ENCODE peak calls at places on chromosomes 16 and 17, in eight cellular contexts. J, O, R, N, P, C, T and Y are unnamed samples.

GRCh38 chr17:58084317-58084981 is 1.2 kb downstream of the DYNLL2 start:
- DNase-seq in T (peak), C (peak), J (no peak), N (peak), P (no peak), O (no peak), R (peak), Y (peak)

GRCh38 chr17:79915850-79916430 is 76.7 kb upstream of the CBX4 start:
- DNase-seq in P (no peak), T (peak), R (no peak), J (peak), C (no peak), O (no peak), N (no peak), Y (peak)

GRCh38 chr17:16288860-16289571 is 64.3 kb downstream of the CENPV start:
- DNase-seq in C (no peak), P (no peak), R (no peak), J (peak), T (no peak), N (no peak), O (no peak), Y (peak)

GRCh38 chr17:17361543-17362511 is 58.7 kb downstream of the NT5M start:
- DNase-seq in T (no peak), R (peak), C (peak), O (peak), N (peak), P (no peak), J (no peak), Y (no peak)

GRCh38 chr16:23110257-23110899 is 38.9 kb downstream of the USP31 start:
- DNase-seq in R (no peak), N (no peak), C (no peak), J (no peak), O (no peak), T (no peak), P (no peak), Y (no peak)

GRCh38 chr17:78899361-78900260 is 3.4 kb downstream of the CEP295NL start:
- DNase-seq in R (no peak), J (no peak), P (no peak), T (no peak), O (no peak), N (no peak), C (no peak), Y (no peak)

GRCh38 chr17:67107811-67108210 is 63.5 kb downstream of the CACNG1 start:
- DNase-seq in C (no peak), N (no peak), T (no peak), O (no peak), P (no peak), R (no peak), J (no peak), Y (no peak)

GRCh38 chr16:28301620-28302019 is 9.3 kb downstream of the SBK1 start:
- DNase-seq in J (no peak), N (no peak), O (no peak), T (no peak), C (no peak), R (no peak), P (no peak), Y (no peak)

GRCh38 chr16:1499756-1500464 is 6.8 kb downstream of the TELO2 start:
- DNase-seq in R (no peak), T (no peak), P (no peak), C (no peak), O (no peak), J (no peak), N (no peak), Y (no peak)

GRCh38 chr17:49223517-49224197 is 6.9 kb downstream of the PHOSPHO1 start:
- DNase-seq in J (peak), N (no peak), O (no peak), C (peak), P (peak), R (peak), T (peak), Y (peak)

GRCh38 chr16:48432136-48432535 is 46.9 kb upstream of the SIAH1 start:
- DNase-seq in O (no peak), P (no peak), C (no peak), N (no peak), J (no peak), T (no peak), R (no peak), Y (no peak)

GRCh38 chr17:67125924-67126323 is 81.6 kb downstream of the CACNG1 start:
- DNase-seq in T (no peak), R (no peak), N (no peak), C (no peak), P (no peak), O (no peak), J (no peak), Y (no peak)

GRCh38 chr16:87278191-87279093 is 38.8 kb downstream of the C16orf95 start:
- DNase-seq in J (peak), R (peak), N (peak), O (peak), T (peak), P (peak), C (peak), Y (peak)

GRCh38 chr17:62628845-62629555 is 1.5 kb downstream of the MRC2 start:
- DNase-seq in C (no peak), N (no peak), T (no peak), J (peak), O (no peak), P (no peak), R (peak), Y (no peak)

GRCh38 chr17:61684172-61684571 is 93.2 kb upstream of the NACA2 start:
- DNase-seq in T (no peak), O (no peak), P (no peak), R (no peak), C (no peak), J (no peak), N (no peak), Y (no peak)

GRCh38 chr17:47945080-47945479 is 3.7 kb downstream of the PNPO start:
- DNase-seq in N (no peak), T (no peak), C (no peak), P (no peak), R (peak), J (no peak), O (no peak), Y (no peak)

GRCh38 chr16:9259914-9260608 is 168.6 kb downstream of the HAPSTR1 start:
- DNase-seq in R (no peak), N (no peak), O (no peak), T (no peak), J (no peak), P (no peak), C (peak), Y (no peak)

GRCh38 chr17:81256616-81257015 is 17.5 kb downstream of the NDUFAF8 start:
- DNase-seq in P (no peak), R (no peak), N (no peak), T (peak), C (no peak), O (no peak), J (peak), Y (no peak)

GRCh38 chr16:89031715-89032659 is 55.0 kb upstream of the CBFA2T3 start:
- DNase-seq in C (no peak), N (no peak), R (no peak), T (no peak), J (no peak), P (no peak), O (peak), Y (no peak)

GRCh38 chr17:77779711-77780539 is 178.6 kb upstream of the TNRC6C start:
- DNase-seq in N (no peak), C (no peak), O (no peak), J (no peak), R (no peak), P (no peak), T (no peak), Y (no peak)

GRCh38 chr16:77805403-77805802 is 17.0 kb downstream of the VAT1L start:
- DNase-seq in T (no peak), J (no peak), P (no peak), R (no peak), N (no peak), O (no peak), C (peak), Y (no peak)

GRCh38 chr16:89672177-89672941 is 14.1 kb upstream of the CDK10 start:
- DNase-seq in P (no peak), C (no peak), N (no peak), O (no peak), J (no peak), R (no peak), T (no peak), Y (no peak)

GRCh38 chr17:28475151-28475900 is 1.9 kb downstream of the SLC13A2 start:
- DNase-seq in N (no peak), J (no peak), C (no peak), O (peak), R (no peak), P (no peak), T (no peak), Y (no peak)

GRCh38 chr17:75530837-75531723 is 5.6 kb downstream of the LLGL2 start:
- DNase-seq in P (no peak), J (no peak), T (no peak), R (no peak), N (no peak), O (no peak), C (no peak), Y (no peak)

GRCh38 chr17:17350491-17351355 is 47.5 kb downstream of the NT5M start:
- DNase-seq in O (peak), R (no peak), P (no peak), C (peak), N (no peak), T (peak), J (peak), Y (no peak)

GRCh38 chr17:49437696-49438438 is 23.2 kb upstream of the PHB1 start:
- DNase-seq in T (no peak), P (no peak), R (no peak), C (no peak), J (no peak), O (peak), N (no peak), Y (no peak)

GRCh38 chr16:87829988-87830672 is 39.2 kb downstream of the SLC7A5 start:
- DNase-seq in O (no peak), P (no peak), J (no peak), N (no peak), T (no peak), C (no peak), R (no peak), Y (no peak)

GRCh38 chr17:42275527-42276358 is 448 bp downstream of the STAT5B start:
- DNase-seq in J (peak), R (peak), O (no peak), T (no peak), N (no peak), C (peak), P (no peak), Y (peak)
- TF ChIP-seq POLR2A in J (peak), R (no peak), O (no peak), T (no peak), N (no peak), C (no peak), P (no peak), Y (peak)

DNA sequence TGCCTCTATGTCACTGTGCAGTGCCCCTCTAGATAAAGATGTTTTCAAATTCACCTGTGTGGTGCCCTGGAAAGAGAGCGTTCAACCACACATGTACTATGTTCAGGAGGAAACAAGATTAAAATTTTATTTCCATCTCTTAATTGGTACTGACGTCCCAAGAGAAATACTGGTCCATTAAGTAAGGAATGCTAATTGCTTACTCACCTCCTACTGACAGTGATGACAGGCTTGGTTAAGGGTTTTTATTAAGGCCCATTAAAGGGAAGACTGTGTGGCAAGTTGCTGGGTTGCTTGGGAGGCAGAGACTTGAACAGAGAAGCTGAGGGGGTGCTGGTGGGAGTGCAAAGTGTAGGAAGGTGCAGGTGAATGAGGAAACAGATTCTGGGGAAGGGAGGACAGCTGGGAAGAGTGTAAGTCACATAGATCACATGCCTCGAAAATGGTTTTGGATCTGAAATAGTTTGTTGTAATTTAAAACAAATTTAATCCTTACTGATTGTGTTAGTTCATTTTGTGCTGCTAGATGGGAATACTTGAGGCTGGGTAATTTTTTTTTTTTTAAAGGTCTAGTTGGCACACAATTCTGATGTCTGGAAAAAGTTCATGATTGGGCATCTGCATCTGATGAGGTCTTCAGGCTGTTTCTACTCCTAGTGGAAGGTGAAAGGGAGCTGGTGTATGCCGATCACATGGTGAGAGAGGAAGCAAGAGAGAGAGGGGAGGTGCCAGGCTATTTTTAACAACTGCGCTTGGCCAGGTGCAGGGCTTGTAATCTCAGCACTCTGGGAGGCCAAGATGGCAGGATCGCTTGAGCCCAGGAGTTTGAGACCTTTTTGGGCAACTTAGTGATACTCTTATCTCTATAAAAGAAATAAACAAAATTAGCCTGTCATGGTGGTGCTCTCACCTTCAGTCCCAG is 140.5 kb downstream of the CACNG3 start:
- DNase-seq in R (no peak), O (no peak), P (no peak), J (no peak), C (no peak), N (no peak), T (no peak), Y (no peak)
- TF ChIP-seq POLR2A in R (no peak), O (no peak), P (no peak), J (no peak), C (no peak), N (no peak), T (no peak), Y (no peak)

GRCh38 chr17:82270651-82271050 is 2.8 kb downstream of the CSNK1D start:
- DNase-seq in C (no peak), O (no peak), J (no peak), P (no peak), R (no peak), T (no peak), N (no peak), Y (no peak)

GRCh38 chr17:82271401-82271800 is 2.1 kb downstream of the CSNK1D start:
- DNase-seq in T (no peak), N (no peak), R (no peak), O (no peak), P (no peak), C (no peak), J (no peak), Y (no peak)

GRCh38 chr17:82267575-82268379 is 5.7 kb downstream of the CSNK1D start:
- DNase-seq in P (peak), T (peak), J (peak), R (peak), C (peak), O (peak), N (peak), Y (peak)

GRCh38 chr17:82269138-82269881 is 4.2 kb downstream of the CSNK1D start:
- DNase-seq in P (no peak), O (no peak), C (no peak), R (no peak), T (no peak), N (no peak), J (no peak), Y (no peak)

DNA sequence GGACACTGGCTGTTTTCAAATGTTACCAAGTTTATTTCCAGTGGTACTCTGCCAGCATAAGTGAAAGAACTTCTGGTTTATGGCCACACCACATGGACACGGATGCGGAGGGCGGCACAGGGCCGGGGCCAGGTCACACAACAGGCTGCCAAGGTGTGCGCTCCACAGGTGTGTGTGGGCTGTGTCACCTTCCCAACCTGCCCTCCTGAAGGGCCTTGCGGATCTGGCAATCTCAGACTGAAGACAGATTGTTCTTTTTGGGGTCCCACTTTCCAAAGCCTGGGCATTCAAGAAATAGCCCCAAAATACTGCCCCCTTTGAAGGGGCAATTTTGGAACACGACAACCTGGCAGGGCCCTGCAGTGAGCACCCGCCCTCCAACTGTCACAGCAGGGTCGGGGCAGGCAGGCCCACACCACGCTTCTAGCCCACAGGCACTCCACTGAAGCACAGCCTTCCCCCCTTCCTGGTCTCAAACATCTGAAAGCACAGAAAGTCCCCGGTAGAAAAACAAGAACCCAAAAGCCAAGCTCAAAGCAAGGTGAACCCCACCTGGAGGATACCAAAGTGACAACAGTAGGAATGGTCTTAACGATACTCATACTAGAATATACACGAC is 3.5 kb downstream of the CSNK1D start:
- DNase-seq in T (no peak), N (no peak), C (no peak), J (no peak), R (no peak), P (no peak), O (no peak), Y (no peak)
- TF ChIP-seq POLR2A in T (no peak), N (no peak), C (no peak), J (no peak), R (no peak), P (no peak), O (no peak), Y (no peak)

DNA sequence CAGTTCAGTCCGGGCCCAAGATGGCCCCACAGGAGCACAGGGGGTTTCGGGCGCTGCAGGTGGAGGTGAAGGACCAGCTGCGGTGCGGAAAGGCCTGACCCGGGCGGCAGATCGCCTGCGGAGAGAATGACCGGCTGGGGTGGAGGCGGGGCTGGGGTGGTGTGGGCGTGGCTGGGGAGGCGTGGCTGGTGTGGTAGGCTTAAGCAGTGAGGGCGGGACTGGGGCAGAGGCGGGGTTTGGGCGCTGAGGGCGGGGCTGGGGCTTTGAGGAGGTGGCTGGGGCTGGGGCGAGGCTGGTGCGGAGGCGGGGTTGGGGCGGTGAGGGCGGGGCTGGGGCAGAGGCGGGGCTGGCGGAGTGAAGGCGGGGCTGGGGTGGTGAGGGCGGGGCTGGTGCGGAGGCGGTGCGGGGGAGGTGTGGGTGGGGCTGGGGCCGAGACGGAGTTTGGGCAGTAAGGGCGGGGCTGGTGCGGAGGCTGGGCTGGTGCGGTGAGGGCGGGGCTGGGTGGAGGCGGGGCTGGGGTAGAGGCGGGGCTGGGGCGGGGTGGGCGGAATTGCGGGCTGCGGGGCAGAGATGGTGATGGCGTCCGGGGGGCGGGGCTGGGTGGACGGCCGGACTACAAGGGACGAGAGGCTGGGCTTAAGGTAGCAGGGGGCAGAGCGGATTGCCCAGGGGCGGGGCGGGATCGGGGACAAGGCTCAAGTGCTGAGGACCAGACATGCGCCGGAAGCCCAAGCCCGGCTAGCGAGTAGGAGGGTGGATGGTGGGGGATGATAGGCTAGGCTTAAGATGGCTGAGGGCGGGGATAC is 9.9 kb upstream of the GSDMA start:
- DNase-seq in T (peak), C (peak), R (peak), J (peak), N (peak), P (peak), O (peak), Y (peak)
- TF ChIP-seq POLR2A in T (peak), C (peak), R (peak), J (no peak), N (peak), P (no peak), O (no peak), Y (no peak)

GRCh38 chr17:21200590-21201301 is 13.2 kb downstream of the TMEM11 start:
- DNase-seq in C (no peak), J (no peak), O (no peak), P (no peak), R (no peak), T (no peak), N (no peak), Y (no peak)
- TF ChIP-seq POLR2A in C (no peak), J (no peak), O (no peak), P (no peak), R (no peak), T (no peak), N (no peak), Y (no peak)

GRCh38 chr16:85915125-85915845 is 16.3 kb downstream of the IRF8 start:
- DNase-seq in C (no peak), T (no peak), P (no peak), O (no peak), N (no peak), J (no peak), R (no peak), Y (no peak)
- TF ChIP-seq POLR2A in C (no peak), T (no peak), P (no peak), O (no peak), N (no peak), J (no peak), R (no peak), Y (no peak)

GRCh38 chr16:83837566-83837965 is 29.8 kb downstream of the HSBP1 start:
- DNase-seq in N (no peak), J (no peak), C (no peak), T (no peak), O (no peak), R (no peak), P (no peak), Y (no peak)
- TF ChIP-seq POLR2A in N (no peak), J (no peak), C (no peak), T (no peak), O (no peak), R (no peak), P (no peak), Y (no peak)